ENCODE peak calls at places on chromosomes 16 and 17, in nine cellular contexts. O, K, F, Q, Y, H, I, S and M are unnamed samples.

GRCh38 chr17:57135026-57135747 is 50.1 kb downstream of the AKAP1 start:
- DNase-seq in O (no peak), K (no peak), F (no peak), Q (no peak), Y (no peak), H (no peak), I (no peak), S (no peak), M (no peak)

GRCh38 chr16:84545114-84545737 is 40.8 kb upstream of the MEAK7 start:
- DNase-seq in O (no peak), K (no peak), F (no peak), Q (no peak), Y (no peak), H (no peak), I (no peak), S (no peak), M (no peak)

GRCh38 chr16:585351-585750 is 4.5 kb upstream of the RAB40C start:
- DNase-seq in O (no peak), K (no peak), F (no peak), Q (no peak), Y (no peak), H (no peak), I (no peak), S (no peak), M (no peak)

GRCh38 chr17:28282596-28282995 is 36.4 kb upstream of the TMEM97 start:
- DNase-seq in O (peak; percentile 88), K (peak; percentile 60), F (no peak), Q (peak; percentile 23), Y (peak; percentile 70), H (peak; percentile 24), I (no peak), S (no peak), M (no peak)

GRCh38 chr16:68771922-68772681 is 35.0 kb downstream of the CDH1 start:
- DNase-seq in O (no peak), K (no peak), F (no peak), Q (no peak), Y (no peak), H (no peak), I (no peak), S (no peak), M (no peak)

GRCh38 chr16:50025544-50025931 is 513 bp downstream of the CNEP1R1 start:
- DNase-seq in O (peak; percentile 23), K (no peak), F (no peak), Q (no peak), Y (no peak), H (peak; percentile 16), I (peak; percentile 28), S (no peak), M (peak; percentile 18)

GRCh38 chr17:80673152-80673920 is 128.7 kb downstream of the RPTOR start:
- DNase-seq in O (peak; percentile 84), K (no peak), F (no peak), Q (no peak), Y (no peak), H (no peak), I (no peak), S (no peak), M (no peak)

GRCh38 chr17:63988741-63989621 is 9.2 kb upstream of the PRR29 start:
- DNase-seq in O (no peak), K (no peak), F (no peak), Q (no peak), Y (no peak), H (no peak), I (no peak), S (no peak), M (no peak)